ENCODE peak calls at places on chromosome 22, in eight cellular contexts. V is AG04450; D is stimulated activated CD8-positive, alpha-beta memory T cell treated with anti-CD3 and anti-CD28 coated beads, Interleukin-2, amount 100 ng/mL, for 48 hours; C is iPS-NIHi11; T is cardiac fibroblast; K is hippocampal formation; I is CD4-positive, alpha-beta T cell; A is brain microvascular endothelial cell. E is an unnamed sample.

GRCh38 chr22:38734203-38735100 is 21.3 kb downstream of the SUN2 start:
- DNase-seq in V (no peak), D (no peak), C (no peak), T (no peak), K (no peak), I (no peak), A (no peak), E (no peak)

GRCh38 chr22:25365491-25366261 is 146.2 kb downstream of the CRYBB2 start:
- DNase-seq in V (no peak), D (no peak), C (no peak), T (no peak), K (no peak), I (no peak), A (no peak), E (no peak)

GRCh38 chr22:43501951-43502874 is 90.4 kb downstream of the MPPED1 start:
- DNase-seq in V (no peak), D (no peak), C (no peak), T (no peak), K (peak), I (no peak), A (no peak), E (no peak)

GRCh38 chr22:26487996-26488395 is 4.3 kb downstream of the SRRD start:
- DNase-seq in V (no peak), D (no peak), C (no peak), T (peak), K (no peak), I (no peak), A (no peak), E (no peak)

GRCh38 chr22:46661221-46661851 is 41.1 kb downstream of the GRAMD4 start:
- DNase-seq in V (no peak), D (no peak), C (no peak), T (peak), K (no peak), I (peak), A (peak), E (no peak)

GRCh38 chr22:30382340-30382739 is 4.9 kb downstream of the RNF215 start:
- DNase-seq in V (no peak), D (no peak), C (no peak), T (no peak), K (no peak), I (no peak), A (no peak), E (no peak)

GRCh38 chr22:40757071-40757470 is 62.1 kb downstream of the SLC25A17 start:
- DNase-seq in V (no peak), D (no peak), C (no peak), T (peak), K (no peak), I (no peak), A (peak), E (no peak)

GRCh38 chr22:20526305-20526627 is 18.9 kb downstream of the MED15 start:
- DNase-seq in V (no peak), D (no peak), C (no peak), T (no peak), K (no peak), I (no peak), A (no peak), E (no peak)

GRCh38 chr22:46058591-46059519 is 81.9 kb upstream of the WNT7B start:
- DNase-seq in V (no peak), D (no peak), C (no peak), T (peak), K (peak), I (no peak), A (no peak), E (no peak)

GRCh38 chr22:27801616-27802388 is at the start of gene MN1:
- DNase-seq in V (no peak), D (peak), C (peak), T (peak), K (peak), I (peak), A (no peak), E (no peak)

GRCh38 chr22:48745842-48746788 is 1081.6 kb downstream of the BRD1 start:
- DNase-seq in V (no peak), D (no peak), C (no peak), T (no peak), K (no peak), I (no peak), A (no peak), E (no peak)

GRCh38 chr22:35043251-35043931 is 22.6 kb upstream of the ISX start:
- DNase-seq in V (no peak), D (no peak), C (no peak), T (no peak), K (no peak), I (no peak), A (no peak), E (peak)

GRCh38 chr22:32866953-32867352 is 65.4 kb downstream of the TIMP3 start:
- DNase-seq in V (no peak), D (no peak), C (no peak), T (no peak), K (no peak), I (no peak), A (no peak), E (no peak)

GRCh38 chr22:43128116-43128515 is 15.1 kb downstream of the MCAT start:
- DNase-seq in V (no peak), D (no peak), C (no peak), T (no peak), K (no peak), I (no peak), A (no peak), E (no peak)

GRCh38 chr22:28710112-28710888 is 30.7 kb upstream of the TTC28 start:
- DNase-seq in V (peak), D (no peak), C (no peak), T (peak), K (no peak), I (no peak), A (peak), E (no peak)

GRCh38 chr22:50525991-50526848 is 822 bp upstream of the SCO2 start:
- DNase-seq in V (no peak), D (peak), C (peak), T (peak), K (peak), I (peak), A (peak), E (peak)

GRCh38 chr22:47767403-47767802 is 1005.0 kb downstream of the TBC1D22A start:
- DNase-seq in V (no peak), D (no peak), C (no peak), T (no peak), K (no peak), I (no peak), A (no peak), E (no peak)

GRCh38 chr22:24165673-24166072 is 15.6 kb upstream of the SUSD2 start:
- DNase-seq in V (no peak), D (no peak), C (no peak), T (peak), K (no peak), I (no peak), A (no peak), E (no peak)

GRCh38 chr22:45910928-45911467 is 66.0 kb downstream of the WNT7B start:
- DNase-seq in V (no peak), D (no peak), C (no peak), T (no peak), K (no peak), I (no peak), A (no peak), E (no peak)

GRCh38 chr22:50532824-50533344 is 3.1 kb upstream of the TYMP start:
- DNase-seq in V (no peak), D (no peak), C (no peak), T (no peak), K (no peak), I (no peak), A (no peak), E (no peak)

GRCh38 chr22:40383905-40384304 is 13.5 kb downstream of the SGSM3 start:
- DNase-seq in V (no peak), D (no peak), C (no peak), T (peak), K (no peak), I (no peak), A (peak), E (no peak)

GRCh38 chr22:36816338-36816634 is 549 bp downstream of the PVALB start:
- DNase-seq in V (no peak), D (no peak), C (peak), T (no peak), K (no peak), I (no peak), A (no peak), E (no peak)

GRCh38 chr22:31451709-31452571 is 37.7 kb downstream of the EIF4ENIF1 start:
- DNase-seq in V (peak), D (no peak), C (peak), T (peak), K (no peak), I (no peak), A (peak), E (peak)

GRCh38 chr22:46299101-46299500 is 2.4 kb downstream of the GTSE1 start:
- DNase-seq in V (no peak), D (no peak), C (no peak), T (no peak), K (no peak), I (no peak), A (no peak), E (no peak)

GRCh38 chr22:24247564-24248344 is 2.9 kb upstream of the GGT5 start:
- DNase-seq in V (peak), D (peak), C (peak), T (peak), K (peak), I (peak), A (peak), E (peak)

GRCh38 chr22:49515486-49515885 is 312.2 kb downstream of the BRD1 start:
- DNase-seq in V (no peak), D (no peak), C (no peak), T (no peak), K (no peak), I (no peak), A (no peak), E (no peak)

GRCh38 chr22:30025187-30025586 is 55.1 kb upstream of the HORMAD2 start:
- DNase-seq in V (no peak), D (no peak), C (peak), T (no peak), K (no peak), I (no peak), A (no peak), E (no peak)

GRCh38 chr22:50474711-50475651 is at the start of gene SBF1:
- DNase-seq in V (peak), D (peak), C (peak), T (peak), K (peak), I (peak), A (peak), E (peak)

GRCh38 chr22:44611880-44612496 is 90.0 kb upstream of the PRR5 start:
- DNase-seq in V (no peak), D (no peak), C (no peak), T (no peak), K (no peak), I (no peak), A (no peak), E (no peak)

GRCh38 chr22:19942071-19942885 is 660 bp upstream of the TXNRD2 start:
- DNase-seq in V (no peak), D (no peak), C (peak), T (peak), K (peak), I (no peak), A (peak), E (peak)

GRCh38 chr22:33864723-33865130 is 55.5 kb downstream of the LARGE1 start:
- DNase-seq in V (no peak), D (no peak), C (no peak), T (no peak), K (no peak), I (no peak), A (no peak), E (peak)

GRCh38 chr22:30225220-30225922 is 21.2 kb downstream of the LIF start:
- DNase-seq in V (no peak), D (no peak), C (no peak), T (no peak), K (no peak), I (no peak), A (no peak), E (no peak)

GRCh38 chr22:23969071-23969470 is 2.4 kb downstream of the DDTL start:
- DNase-seq in V (no peak), D (no peak), C (no peak), T (no peak), K (no peak), I (no peak), A (no peak), E (peak)

GRCh38 chr22:24485608-24486007 is 9.5 kb upstream of the UPB1 start:
- DNase-seq in V (no peak), D (no peak), C (no peak), T (no peak), K (no peak), I (no peak), A (no peak), E (no peak)

GRCh38 chr22:39690901-39691620 is 120.5 kb downstream of the CACNA1I start:
- DNase-seq in V (no peak), D (peak), C (peak), T (no peak), K (no peak), I (no peak), A (no peak), E (no peak)

GRCh38 chr22:41696714-41697113 is 2.6 kb upstream of the MEI1 start:
- DNase-seq in V (no peak), D (no peak), C (no peak), T (no peak), K (no peak), I (no peak), A (no peak), E (no peak)

GRCh38 chr22:42937164-42937854 is 77.6 kb downstream of the PACSIN2 start:
- DNase-seq in V (no peak), D (peak), C (no peak), T (peak), K (no peak), I (no peak), A (peak), E (peak)

E was measured in GM10248.